ENCODE peak calls at places on chromosomes 3 and 15, in five cellular contexts. One of them, this sample, is unnamed. For H3K4me1, the result is how much of the 10 kb centered on the place peaks cover.

GRCh38 chr15:100255644-100256043 is 86.1 kb downstream of the ADAMTS17 start:
- DNase-seq in A549: no peak
- DNase-seq in psoas muscle: no peak
- DNase-seq in ovary: no peak
- DNase-seq in astrocyte: no peak
- DNase-seq in this sample: peak

GRCh38 chr3:74343391-74343790 is 271.1 kb downstream of the CNTN3 start:
- DNase-seq in psoas muscle: no peak
- DNase-seq in ovary: no peak
- DNase-seq in A549: no peak
- DNase-seq in astrocyte: no peak
- DNase-seq in this sample: no peak

GRCh38 chr15:73832657-73833056 is 40.7 kb upstream of the TBC1D21 start:
- DNase-seq in A549: no peak
- DNase-seq in astrocyte: no peak
- DNase-seq in psoas muscle: no peak
- DNase-seq in ovary: no peak
- DNase-seq in this sample: no peak

GRCh38 chr3:185052631-185053030 is 100.2 kb downstream of the C3orf70 start:
- DNase-seq in psoas muscle: no peak
- DNase-seq in astrocyte: no peak
- DNase-seq in A549: no peak
- DNase-seq in ovary: no peak
- DNase-seq in this sample: no peak

GRCh38 chr3:169769287-169770181 is at the start of gene ACTRT3:
- DNase-seq in psoas muscle: peak
- DNase-seq in A549: peak
- DNase-seq in astrocyte: peak
- DNase-seq in ovary: peak
- DNase-seq in this sample: peak

GRCh38 chr3:168096210-168096795 is 579 bp upstream of the GOLIM4 start:
- DNase-seq in ovary: no peak
- DNase-seq in psoas muscle: peak
- DNase-seq in A549: peak
- DNase-seq in astrocyte: peak
- DNase-seq in this sample: peak

GRCh38 chr15:60594071-60594470 is 115.1 kb upstream of the ICE2 start:
- DNase-seq in ovary: no peak
- DNase-seq in psoas muscle: no peak
- DNase-seq in A549: no peak
- DNase-seq in astrocyte: no peak
- DNase-seq in this sample: no peak

GRCh38 chr3:102129774-102130608 is 280.7 kb downstream of the NFKBIZ start:
- DNase-seq in ovary: peak
- DNase-seq in psoas muscle: no peak
- DNase-seq in A549: peak
- DNase-seq in astrocyte: peak
- DNase-seq in this sample: peak

GRCh38 chr3:13249630-13250395 is 170.3 kb downstream of the NUP210 start:
- DNase-seq in ovary: no peak
- DNase-seq in A549: no peak
- DNase-seq in astrocyte: no peak
- DNase-seq in psoas muscle: no peak
- DNase-seq in this sample: no peak

GRCh38 chr3:54427501-54427900 is 305.1 kb downstream of the CACNA2D3 start:
- DNase-seq in A549: no peak
- DNase-seq in astrocyte: no peak
- DNase-seq in ovary: no peak
- DNase-seq in psoas muscle: no peak
- DNase-seq in this sample: no peak

GRCh38 chr15:52343831-52344230 is 48.2 kb upstream of the MYO5C start:
- DNase-seq in psoas muscle: no peak
- DNase-seq in A549: no peak
- DNase-seq in astrocyte: peak
- DNase-seq in ovary: no peak
- DNase-seq in this sample: no peak

GRCh38 chr3:197257711-197258110 is 40.7 kb downstream of the DLG1 start:
- DNase-seq in A549: no peak
- DNase-seq in astrocyte: no peak
- DNase-seq in ovary: no peak
- DNase-seq in psoas muscle: no peak
- DNase-seq in this sample: no peak

GRCh38 chr3:148089171-148089570 is 608.5 kb upstream of the AGTR1 start:
- DNase-seq in A549: no peak
- DNase-seq in psoas muscle: no peak
- DNase-seq in astrocyte: no peak
- DNase-seq in ovary: no peak
- DNase-seq in this sample: no peak

DNA sequence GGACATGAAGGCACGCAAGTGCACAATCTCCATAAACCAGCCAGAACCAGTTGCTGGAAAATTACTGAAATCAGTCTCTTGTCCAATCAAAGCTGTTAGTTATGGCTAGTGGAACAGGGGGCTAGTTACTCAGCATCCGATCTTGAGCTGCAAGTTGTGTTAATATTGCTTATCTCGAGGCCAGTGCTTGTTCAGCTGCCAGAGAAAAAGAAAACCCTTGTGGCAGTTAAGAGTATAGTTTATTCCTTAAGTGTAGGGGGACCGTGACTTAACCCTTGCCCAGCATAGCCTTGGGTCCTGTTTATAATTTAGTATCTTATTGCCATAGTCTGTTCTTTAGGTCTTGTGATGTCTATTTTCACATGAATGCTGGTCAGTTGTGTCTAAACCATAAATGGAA is 268.5 kb downstream of the CD47 start:
- DNase-seq in ovary: no peak
- DNase-seq in A549: no peak
- DNase-seq in astrocyte: no peak
- DNase-seq in psoas muscle: no peak
- DNase-seq in this sample: no peak
- TF ChIP-seq CTCF in ovary: no peak
- TF ChIP-seq CTCF in A549: no peak
- TF ChIP-seq CTCF in astrocyte: no peak
- TF ChIP-seq CTCF in psoas muscle: no peak
- TF ChIP-seq CTCF in this sample: no peak

DNA sequence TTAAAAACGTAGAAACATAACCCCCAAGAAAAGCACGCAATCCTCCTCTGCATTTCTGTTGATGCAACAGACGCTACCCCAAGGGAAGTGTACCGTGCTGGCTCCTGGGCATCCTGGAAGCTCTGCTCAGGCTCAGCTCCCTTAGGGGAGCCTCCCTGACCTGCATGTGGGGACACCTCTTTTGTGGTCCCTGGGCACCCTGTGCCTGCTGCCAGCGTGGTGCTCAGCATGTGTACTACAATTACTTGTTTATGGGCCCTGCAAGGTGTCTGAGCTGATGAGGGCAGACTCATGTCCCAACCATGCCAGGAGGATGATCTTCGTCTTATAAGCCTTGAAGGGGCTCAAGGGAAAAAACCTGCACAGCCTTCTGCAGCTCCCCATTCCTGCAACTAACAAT is 18.3 kb downstream of the EHD4 start:
- DNase-seq in ovary: no peak
- DNase-seq in astrocyte: no peak
- DNase-seq in A549: no peak
- DNase-seq in psoas muscle: no peak
- DNase-seq in this sample: no peak
- H3K4me1 ChIP-seq in ovary: under half
- H3K4me1 ChIP-seq in astrocyte: under half
- H3K4me1 ChIP-seq in A549: under half
- H3K4me1 ChIP-seq in psoas muscle: under half
- H3K4me1 ChIP-seq in this sample: under half

GRCh38 chr3:107794664-107795443 is 272.1 kb downstream of the BBX start:
- DNase-seq in astrocyte: no peak
- DNase-seq in psoas muscle: no peak
- DNase-seq in A549: peak
- DNase-seq in ovary: peak
- DNase-seq in this sample: no peak
- TF ChIP-seq CTCF in astrocyte: peak
- TF ChIP-seq CTCF in psoas muscle: peak
- TF ChIP-seq CTCF in A549: peak
- TF ChIP-seq CTCF in ovary: peak
- TF ChIP-seq CTCF in this sample: no peak

GRCh38 chr3:188690076-188690475 is 481.7 kb upstream of the TPRG1 start:
- DNase-seq in psoas muscle: no peak
- DNase-seq in A549: no peak
- DNase-seq in astrocyte: no peak
- DNase-seq in ovary: no peak
- DNase-seq in this sample: no peak
- H3K4me1 ChIP-seq in psoas muscle: under half
- H3K4me1 ChIP-seq in A549: under half
- H3K4me1 ChIP-seq in astrocyte: under half
- H3K4me1 ChIP-seq in ovary: under half
- H3K4me1 ChIP-seq in this sample: under half